ENCODE peak calls at places on chromosomes 6 and 20, in five cellular contexts. J is right lobe of liver, N is breast epithelium, H is body of pancreas, B is A549. E is an unnamed sample.

GRCh38 chr20:57980526-57980925 is 247.9 kb downstream of the ANKRD60 start:
- DNase-seq in N (no peak), J (no peak), H (no peak), B (no peak), E (no peak)

GRCh38 chr6:43593938-43594337 is 18.0 kb downstream of the POLH start:
- DNase-seq in H (no peak), J (no peak), N (no peak), B (no peak), E (no peak)

GRCh38 chr6:73031094-73031782 is 194.1 kb downstream of the KHDC1L start:
- DNase-seq in B (no peak), H (no peak), N (no peak), J (no peak), E (no peak)

GRCh38 chr20:62938105-62938888 is at the start of gene GID8:
- DNase-seq in H (peak), J (peak), B (peak), N (no peak), E (peak)

GRCh38 chr20:36941403-36941835 is 10.1 kb downstream of the SAMHD1 start:
- DNase-seq in J (peak), N (no peak), B (no peak), H (peak), E (peak)

GRCh38 chr20:4985658-4986057 is 15.7 kb downstream of the SLC23A2 start:
- DNase-seq in H (no peak), J (no peak), N (no peak), B (no peak), E (no peak)

GRCh38 chr6:143901885-143902708 is 37.8 kb downstream of the ZC2HC1B start:
- DNase-seq in N (no peak), B (no peak), H (no peak), J (no peak), E (peak)

GRCh38 chr20:36205026-36205425 is 31.3 kb upstream of the AAR2 start:
- DNase-seq in B (no peak), N (no peak), J (no peak), H (no peak), E (no peak)

GRCh38 chr6:71419217-71419953 is 130.8 kb downstream of the OGFRL1 start:
- DNase-seq in N (no peak), J (peak), H (peak), B (no peak), E (peak)

GRCh38 chr6:113530769-113531168 is 326.4 kb upstream of the MARCKS start:
- DNase-seq in H (no peak), J (no peak), N (no peak), B (no peak), E (no peak)

GRCh38 chr6:108175592-108176279 is 9.9 kb downstream of the NR2E1 start:
- DNase-seq in B (no peak), H (peak), N (no peak), J (no peak), E (no peak)

GRCh38 chr20:59724457-59725366 is 120.4 kb downstream of the PHACTR3 start:
- DNase-seq in B (no peak), J (no peak), H (no peak), N (no peak), E (no peak)

GRCh38 chr20:1626528-1627192 is 6.9 kb upstream of the SIRPB1 start:
- DNase-seq in H (no peak), J (no peak), N (no peak), B (no peak), E (no peak)

GRCh38 chr20:31849306-31849930 is 4.0 kb upstream of the FOXS1 start:
- DNase-seq in N (no peak), J (no peak), B (no peak), H (peak), E (no peak)

GRCh38 chr6:144408151-144408550 is 123.0 kb downstream of the UTRN start:
- DNase-seq in B (no peak), N (no peak), J (no peak), H (no peak), E (peak)

GRCh38 chr6:97322811-97323210 is 39.8 kb upstream of the MMS22L start:
- DNase-seq in B (no peak), N (no peak), H (no peak), J (no peak), E (no peak)

GRCh38 chr20:19757973-19758887 is at the start of gene RIN2:
- DNase-seq in J (peak), H (peak), N (peak), B (peak), E (peak)
- TF ChIP-seq POLR2A in J (peak), H (peak), N (peak), B (peak), E (no peak)

GRCh38 chr6:136710877-136711552 is 81.3 kb downstream of the MAP3K5 start:
- DNase-seq in J (no peak), N (no peak), H (no peak), B (no peak), E (no peak)
- TF ChIP-seq POLR2A in J (no peak), N (no peak), H (no peak), B (no peak), E (no peak)

DNA sequence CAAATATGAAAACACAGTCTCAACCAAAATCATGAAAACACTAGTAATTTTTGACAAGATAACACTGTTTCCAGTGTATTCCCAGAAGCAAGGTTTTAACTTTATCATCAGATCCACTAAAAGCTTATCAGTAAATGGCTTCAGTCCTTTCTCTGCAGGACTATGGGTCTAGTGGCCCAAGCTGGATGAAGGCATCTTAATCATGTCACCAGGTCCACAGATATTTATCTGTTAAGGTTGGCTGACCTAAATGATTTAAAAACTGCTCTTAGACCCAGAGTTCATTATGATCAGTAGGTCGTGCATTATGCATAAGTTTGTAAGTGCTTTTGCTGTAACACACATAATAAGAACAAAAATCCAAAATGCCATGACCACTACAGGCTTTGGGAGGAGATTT is 118.0 kb downstream of the MAP3K7 start:
- DNase-seq in N (no peak), H (no peak), B (no peak), J (no peak), E (no peak)
- TF ChIP-seq POLR2A in N (no peak), H (no peak), B (no peak), J (no peak), E (no peak)

DNA sequence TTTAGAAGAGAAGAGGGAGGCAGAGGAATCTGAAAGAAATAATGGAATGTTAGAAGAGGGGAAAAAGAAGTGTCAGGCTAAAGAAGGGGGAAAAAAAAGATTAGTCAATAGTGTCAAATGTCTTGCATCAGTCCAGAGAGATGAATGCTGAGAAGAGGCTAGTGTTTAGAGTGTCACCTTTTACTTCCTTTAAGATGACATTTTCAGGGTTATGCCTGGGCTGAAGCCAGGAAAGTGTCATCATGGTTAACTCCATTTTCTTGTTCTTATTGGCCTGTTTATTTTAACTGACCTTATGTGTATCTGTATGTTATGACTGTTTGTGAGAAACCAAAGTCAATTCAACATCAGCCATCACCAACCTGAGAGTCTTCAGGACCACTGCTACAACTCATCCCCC is 15.0 kb upstream of the BCKDHB start:
- DNase-seq in J (no peak), N (no peak), B (no peak), H (no peak), E (no peak)
- TF ChIP-seq POLR2A in J (no peak), N (no peak), B (no peak), H (no peak), E (no peak)

GRCh38 chr6:42266542-42266941 is 48.9 kb upstream of the MRPS10 start:
- DNase-seq in N (no peak), B (no peak), J (no peak), H (no peak), E (no peak)
- TF ChIP-seq POLR2A in N (no peak), B (no peak), J (no peak), H (no peak), E (no peak)

GRCh38 chr6:167238169-167238693 is 52.9 kb upstream of the UNC93A start:
- DNase-seq in B (no peak), N (no peak), H (no peak), J (peak), E (no peak)
- TF ChIP-seq POLR2A in B (no peak), N (no peak), H (no peak), J (no peak), E (no peak)

DNA sequence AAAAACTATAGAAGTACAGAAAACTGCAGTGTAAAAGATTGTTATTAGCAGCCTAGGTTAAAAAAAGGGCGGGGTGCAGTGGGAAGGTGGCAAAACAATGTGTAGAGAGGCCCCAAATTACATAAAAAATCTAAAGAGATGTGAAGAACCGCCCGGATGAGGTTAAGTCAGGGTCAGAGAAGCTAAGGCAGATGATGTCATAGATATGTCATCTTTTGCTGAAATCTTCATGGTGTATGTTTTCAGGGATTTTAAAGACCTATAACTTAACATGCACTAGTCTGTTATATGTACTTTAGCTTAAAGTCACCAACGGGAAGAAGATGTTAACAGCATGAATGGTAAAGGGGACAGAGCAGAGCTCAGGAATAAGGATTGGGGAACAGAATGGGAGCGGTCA is 83.5 kb downstream of the TFAP2A start:
- DNase-seq in B (no peak), H (no peak), N (no peak), J (no peak), E (no peak)
- TF ChIP-seq POLR2A in B (no peak), H (no peak), N (no peak), J (no peak), E (no peak)